ENCODE peak calls at places on chromosomes 12 and 14, in ten cellular contexts. K is epithelial cell of esophagus; T is DMS53; W is effector CD8-positive, alpha-beta T cell; H is T-helper 1 cell; O is fibroblast of the aortic adventitia; X is astrocyte of the spinal cord; J is myocyte; Q is fibroblast of pulmonary artery; C is colonic mucosa. P is an unnamed sample.

GRCh38 chr14:24215495-24216344 is at the start of gene MDP1:
- DNase-seq in K (peak; percentile 91), Q (peak; percentile 89), J (peak; percentile 93), W (peak; percentile 74), X (peak; percentile 89), C (peak; percentile 88), H (peak; percentile 95), T (peak; percentile 91), O (peak; percentile 81), P (peak; percentile 83)

GRCh38 chr12:94204647-94205247 is 56.4 kb downstream of the PLXNC1 start:
- DNase-seq in T (no peak), J (no peak), Q (no peak), H (peak; percentile 71), K (no peak), C (no peak), W (no peak), O (no peak), X (no peak), P (no peak)

GRCh38 chr12:51977320-51977753 is 25.8 kb downstream of the ACVR1B start:
- DNase-seq in C (no peak), K (no peak), X (no peak), O (peak; percentile 43), T (no peak), W (no peak), Q (peak; percentile 86), J (no peak), H (no peak), P (no peak)

GRCh38 chr12:25463005-25463404 is 90.1 kb downstream of the LMNTD1 start:
- DNase-seq in O (no peak), T (no peak), H (no peak), W (no peak), Q (no peak), K (no peak), X (no peak), C (no peak), J (no peak), P (no peak)

GRCh38 chr14:75647650-75648049 is 13.0 kb downstream of the ERG28 start:
- DNase-seq in C (no peak), O (peak; percentile 71), X (peak; percentile 52), H (no peak), T (peak; percentile 31), W (no peak), Q (peak; percentile 45), K (no peak), J (peak; percentile 59), P (no peak)

GRCh38 chr12:117139025-117139717 is 40.0 kb upstream of the TESC start:
- DNase-seq in Q (no peak), C (no peak), K (no peak), W (no peak), J (no peak), H (no peak), T (no peak), X (no peak), O (no peak), P (no peak)

GRCh38 chr14:69483765-69484443 is 624 bp upstream of the PLEKHD1 start:
- DNase-seq in Q (no peak), C (no peak), K (peak; percentile 32), X (peak; percentile 7), J (peak; percentile 93), T (peak; percentile 78), H (no peak), O (peak; percentile 21), W (no peak), P (peak; percentile 20)

GRCh38 chr12:75444444-75445136 is 36.0 kb upstream of the GLIPR1 start:
- DNase-seq in W (no peak), J (peak; percentile 37), O (peak; percentile 65), C (no peak), Q (peak; percentile 62), H (no peak), T (no peak), K (peak; percentile 70), X (peak; percentile 50), P (peak; percentile 64)

GRCh38 chr14:56117765-56118610 is at the start of gene PELI2:
- DNase-seq in Q (peak; percentile 83), O (peak; percentile 68), X (peak; percentile 71), W (peak; percentile 78), T (peak; percentile 91), C (peak; percentile 67), H (peak; percentile 77), J (peak; percentile 72), K (peak; percentile 27), P (no peak)

GRCh38 chr12:47868041-47868440 is 36.8 kb downstream of the VDR start:
- DNase-seq in J (peak; percentile 77), T (no peak), O (peak; percentile 31), X (peak; percentile 43), K (no peak), Q (peak; percentile 42), H (no peak), C (peak; percentile 21), W (no peak), P (no peak)

GRCh38 chr14:81231540-81231939 is 10.8 kb upstream of the GTF2A1 start:
- DNase-seq in C (no peak), T (peak; percentile 48), W (no peak), H (no peak), Q (no peak), K (no peak), X (no peak), J (no peak), O (no peak), P (no peak)

GRCh38 chr14:97280526-97280925 is 483.3 kb downstream of the VRK1 start:
- DNase-seq in C (no peak), T (no peak), O (no peak), K (no peak), Q (no peak), W (no peak), H (no peak), X (no peak), J (no peak), P (no peak)

GRCh38 chr14:99422220-99423010 is 58.2 kb downstream of the SETD3 start:
- DNase-seq in T (peak; percentile 45), J (no peak), Q (no peak), O (no peak), W (no peak), H (no peak), C (peak; percentile 61), X (no peak), K (no peak), P (no peak)

GRCh38 chr14:68181395-68182326 is 362.1 kb downstream of the RAD51B start:
- DNase-seq in C (no peak), J (peak; percentile 50), X (peak; percentile 71), Q (peak; percentile 49), K (peak; percentile 51), W (no peak), H (no peak), T (no peak), O (peak; percentile 50), P (peak; percentile 58)

GRCh38 chr12:65666876-65667275 is 157.4 kb upstream of the HMGA2 start:
- DNase-seq in T (no peak), X (peak; percentile 29), J (no peak), O (peak; percentile 70), K (peak; percentile 19), C (no peak), H (peak; percentile 44), W (no peak), Q (no peak), P (no peak)

GRCh38 chr14:101887219-101887618 is 77.2 kb upstream of the DYNC1H1 start:
- DNase-seq in W (no peak), X (no peak), C (no peak), K (no peak), Q (no peak), O (no peak), J (no peak), T (no peak), H (no peak), P (no peak)

GRCh38 chr14:64419003-64419402 is 30.9 kb downstream of the MTHFD1 start:
- DNase-seq in K (no peak), W (no peak), T (no peak), C (no peak), Q (no peak), H (no peak), O (no peak), J (no peak), X (no peak), P (no peak)

GRCh38 chr14:57498035-57498434 is 4.4 kb upstream of the CCDC198 start:
- DNase-seq in X (no peak), O (no peak), H (no peak), T (no peak), Q (no peak), J (no peak), W (no peak), C (no peak), K (no peak), P (no peak)

GRCh38 chr14:44149597-44149996 is 357.5 kb downstream of the FSCB start:
- DNase-seq in Q (peak; percentile 33), X (no peak), C (no peak), W (no peak), H (no peak), T (peak; percentile 76), J (no peak), K (peak; percentile 43), O (no peak), P (peak; percentile 28)

GRCh38 chr12:4779749-4780148 is 59.5 kb downstream of the GALNT8 start:
- DNase-seq in Q (no peak), K (no peak), X (no peak), T (no peak), W (no peak), O (no peak), C (no peak), H (no peak), J (no peak), P (no peak)

GRCh38 chr12:129903956-129904769 is at the start of gene TMEM132D:
- DNase-seq in W (no peak), Q (no peak), C (no peak), J (no peak), O (no peak), X (peak; percentile 16), K (no peak), T (peak; percentile 64), H (no peak), P (no peak)

GRCh38 chr12:3342051-3342450 is 149.0 kb upstream of the PRMT8 start:
- DNase-seq in Q (peak; percentile 45), O (peak; percentile 28), K (peak; percentile 5), C (peak; percentile 23), T (peak; percentile 88), J (peak; percentile 54), X (peak; percentile 5), H (no peak), W (no peak), P (no peak)

GRCh38 chr14:51386983-51387730 is 147.1 kb downstream of the TMX1 start:
- DNase-seq in H (no peak), W (no peak), T (no peak), J (no peak), C (no peak), Q (peak; percentile 48), K (peak; percentile 54), X (no peak), O (no peak), P (no peak)

GRCh38 chr12:54356228-54356627 is 8.1 kb downstream of the GPR84 start:
- DNase-seq in H (no peak), W (no peak), X (no peak), J (no peak), O (no peak), C (no peak), K (no peak), T (no peak), Q (no peak), P (no peak)

GRCh38 chr12:74728006-74728405 is 190.4 kb downstream of the ATXN7L3B start:
- DNase-seq in C (no peak), J (no peak), Q (no peak), X (no peak), K (no peak), W (no peak), H (no peak), O (no peak), T (no peak), P (no peak)

GRCh38 chr12:5798242-5799015 is 146.6 kb downstream of the ANO2 start:
- DNase-seq in J (no peak), H (no peak), X (no peak), O (no peak), T (no peak), W (no peak), C (no peak), Q (no peak), K (no peak), P (no peak)

GRCh38 chr14:84181072-84181471 is 1348.9 kb upstream of the FLRT2 start:
- DNase-seq in J (peak; percentile 1), W (no peak), X (no peak), T (no peak), K (no peak), C (no peak), Q (no peak), O (no peak), H (no peak), P (no peak)

GRCh38 chr12:132625731-132626430 is 7.3 kb downstream of the P2RX2 start:
- DNase-seq in C (no peak), K (no peak), Q (no peak), T (no peak), W (no peak), J (peak; percentile 59), X (no peak), H (no peak), O (no peak), P (no peak)

P was measured in mammary epithelial cell.